ENCODE peak calls at places on chromosomes 4 and X, in four cellular contexts. M is K562, L is H1, F is SK-N-SH. V is an unnamed sample.

GRCh38 chr4:10007772-10008171 is 13.5 kb downstream of the SLC2A9 start:
- DNase-seq in M (no peak), L (no peak), F (no peak), V (no peak)

GRCh38 chr4:42600578-42600977 is 56.3 kb downstream of the ATP8A1 start:
- DNase-seq in M (no peak), L (no peak), F (no peak), V (no peak)

GRCh38 chr4:122854444-122854843 is 27.8 kb downstream of the FGF2 start:
- DNase-seq in M (no peak), L (no peak), F (no peak), V (no peak)

GRCh38 chrX:39012561-39013209 is 211.4 kb downstream of the MID1IP1 start:
- DNase-seq in M (no peak), L (no peak), F (peak), V (no peak)

GRCh38 chr4:16100833-16101232 is 17.0 kb upstream of the PROM1 start:
- DNase-seq in M (no peak), L (no peak), F (peak), V (no peak)

GRCh38 chr4:128390475-128390996 is 102.9 kb upstream of the PGRMC2 start:
- DNase-seq in M (no peak), L (no peak), F (no peak), V (no peak)

GRCh38 chr4:129438582-129438981 is 342.6 kb downstream of the C4orf33 start:
- DNase-seq in M (no peak), L (no peak), F (peak), V (no peak)

GRCh38 chr4:25857851-25858400 is 4.9 kb downstream of the SEL1L3 start:
- DNase-seq in M (no peak), L (no peak), F (no peak), V (no peak)

GRCh38 chr4:109072595-109072994 is 229.9 kb downstream of the COL25A1 start:
- DNase-seq in M (no peak), L (no peak), F (no peak), V (no peak)

GRCh38 chr4:7663075-7663541 is 228.4 kb upstream of the PSAPL1 start:
- DNase-seq in M (no peak), L (no peak), F (no peak), V (no peak)

GRCh38 chr4:97498875-97499274 is 644.4 kb downstream of the STPG2 start:
- DNase-seq in M (no peak), L (no peak), F (no peak), V (no peak)

GRCh38 chr4:6177587-6178197 is 22.7 kb downstream of the JAKMIP1 start:
- DNase-seq in M (peak), L (no peak), F (no peak), V (peak)

GRCh38 chr4:41207330-41207831 is 7.0 kb downstream of the APBB2 start:
- DNase-seq in M (no peak), L (no peak), F (no peak), V (no peak)

GRCh38 chr4:148776944-148777343 is 334.7 kb upstream of the NR3C2 start:
- DNase-seq in M (no peak), L (no peak), F (no peak), V (no peak)

GRCh38 chrX:7446815-7447214 is 298.9 kb upstream of the PUDP start:
- DNase-seq in M (no peak), L (no peak), F (no peak), V (no peak)

GRCh38 chr4:93687304-93687703 is 141.2 kb upstream of the ATOH1 start:
- DNase-seq in M (no peak), L (no peak), F (no peak), V (no peak)

GRCh38 chr4:8830611-8831200 is 40.9 kb downstream of the HMX1 start:
- DNase-seq in M (no peak), L (peak), F (peak), V (no peak)

GRCh38 chr4:10011277-10011676 is 10.0 kb downstream of the SLC2A9 start:
- DNase-seq in M (no peak), L (no peak), F (no peak), V (no peak)

GRCh38 chrX:31593353-31593752 is 521.5 kb upstream of the FTHL17 start:
- DNase-seq in M (no peak), L (no peak), F (no peak), V (no peak)

GRCh38 chrX:69021095-69021494 is 144.2 kb downstream of the PJA1 start:
- DNase-seq in M (no peak), L (no peak), F (no peak), V (no peak)
- TF ChIP-seq TEAD4 in M (no peak), L (no peak), F (no peak), V (no peak)

DNA sequence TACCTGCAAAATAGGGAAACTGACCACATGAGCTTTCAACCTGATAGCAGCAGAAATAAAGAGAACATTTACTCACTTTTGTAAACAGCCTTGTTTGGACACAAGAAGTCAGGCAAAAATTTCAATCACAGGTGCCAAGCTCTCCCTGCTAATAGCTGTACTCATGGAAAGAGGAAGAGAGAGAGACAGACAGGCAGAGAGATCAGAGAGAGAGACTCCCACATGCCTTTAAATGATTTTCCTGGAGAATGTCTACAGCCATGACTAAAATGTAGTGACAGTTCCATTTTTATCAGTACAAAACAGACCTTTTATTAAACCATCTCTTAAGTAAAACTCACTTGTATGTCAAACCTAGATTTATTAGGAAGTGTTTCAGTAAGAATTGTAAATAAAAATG is 752.9 kb downstream of the TRAM1L1 start:
- DNase-seq in M (no peak), L (no peak), F (no peak), V (no peak)
- TF ChIP-seq TEAD4 in M (no peak), L (no peak), F (no peak), V (no peak)

DNA sequence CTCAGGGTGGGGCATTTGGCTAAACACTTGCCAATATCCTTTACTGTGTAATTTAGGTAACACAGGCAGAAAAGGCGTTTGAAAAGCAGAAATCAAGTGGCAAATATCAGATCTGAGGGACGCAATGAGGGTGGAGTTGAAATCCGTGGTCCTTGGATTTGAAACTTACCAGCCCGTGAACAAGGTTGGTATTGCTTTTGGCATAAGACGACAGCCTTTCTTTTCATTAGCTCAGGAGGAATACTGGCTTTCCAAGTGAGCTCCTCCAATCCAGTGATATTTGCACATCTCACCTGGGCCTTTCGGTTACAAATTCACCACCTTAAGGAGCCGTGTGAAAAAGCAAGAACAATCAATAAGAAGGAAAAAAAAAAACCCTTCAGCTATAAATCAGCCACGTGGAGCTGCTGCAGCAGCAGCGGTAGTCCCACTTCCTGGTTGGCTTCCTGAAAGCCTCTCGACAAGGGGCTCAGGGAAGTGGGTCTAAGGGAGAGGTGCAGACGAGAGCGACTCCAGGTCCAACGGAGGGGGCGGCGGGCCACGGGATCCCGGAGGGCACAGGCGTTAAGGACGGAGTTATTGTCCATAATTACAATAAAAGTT is 717 bp upstream of the GALNT7 start:
- DNase-seq in M (peak), L (no peak), F (peak), V (peak)
- TF ChIP-seq TEAD4 in M (no peak), L (no peak), F (no peak), V (no peak)

GRCh38 chr4:159292137-159292896 is 189.4 kb downstream of the RAPGEF2 start:
- DNase-seq in M (no peak), L (no peak), F (no peak), V (peak)

GRCh38 chr4:159289682-159290081 is 186.8 kb downstream of the RAPGEF2 start:
- DNase-seq in M (no peak), L (no peak), F (no peak), V (no peak)

GRCh38 chr4:159296061-159296460 is 193.2 kb downstream of the RAPGEF2 start:
- DNase-seq in M (no peak), L (no peak), F (no peak), V (no peak)

GRCh38 chr4:159291176-159291575 is 188.3 kb downstream of the RAPGEF2 start:
- DNase-seq in M (no peak), L (no peak), F (no peak), V (no peak)

GRCh38 chr4:159290321-159291030 is 187.6 kb downstream of the RAPGEF2 start:
- DNase-seq in M (no peak), L (no peak), F (no peak), V (no peak)
- TF ChIP-seq TEAD4 in M (no peak), L (no peak), F (no peak), V (no peak)

GRCh38 chrX:120560405-120560841 is 339 bp downstream of the CUL4B start:
- DNase-seq in M (no peak), L (no peak), F (no peak), V (peak)

GRCh38 chrX:120561634-120562568 is 1.1 kb upstream of the CUL4B start:
- DNase-seq in M (no peak), L (no peak), F (no peak), V (no peak)

GRCh38 chrX:120560842-120561633 is at the start of gene CUL4B:
- DNase-seq in M (peak), L (peak), F (peak), V (peak)

GRCh38 chrX:120562569-120562926 is 1.8 kb upstream of the CUL4B start:
- DNase-seq in M (no peak), L (no peak), F (no peak), V (no peak)

GRCh38 chrX:120559799-120560198 is 963 bp downstream of the CUL4B start:
- DNase-seq in M (no peak), L (no peak), F (no peak), V (no peak)
- TF ChIP-seq TEAD4 in M (no peak), L (no peak), F (no peak), V (no peak)

GRCh38 chr4:1490906-1491629 is 84.8 kb upstream of the NKX1-1 start:
- DNase-seq in M (no peak), L (no peak), F (peak), V (peak)
- TF ChIP-seq TEAD4 in M (no peak), L (no peak), F (no peak), V (no peak)

GRCh38 chr4:139301821-139302611 is at the start of gene NDUFC1:
- DNase-seq in M (peak), L (peak), F (peak), V (peak)
- TF ChIP-seq TEAD4 in M (no peak), L (no peak), F (no peak), V (peak)

GRCh38 chrX:24799565-24799964 is 105.8 kb downstream of the POLA1 start:
- DNase-seq in M (no peak), L (no peak), F (no peak), V (no peak)

GRCh38 chrX:24796204-24796603 is 102.5 kb downstream of the POLA1 start:
- DNase-seq in M (no peak), L (no peak), F (no peak), V (no peak)

GRCh38 chrX:24799078-24799477 is 105.4 kb downstream of the POLA1 start:
- DNase-seq in M (no peak), L (no peak), F (no peak), V (no peak)
- TF ChIP-seq TEAD4 in M (no peak), L (no peak), F (no peak), V (no peak)

GRCh38 chrX:113400193-113400704 is 559.6 kb upstream of the AMOT start:
- DNase-seq in M (no peak), L (no peak), F (no peak), V (no peak)
- TF ChIP-seq TEAD4 in M (no peak), L (peak), F (peak), V (peak)

V was measured in WTC11.